ENCODE peak calls at places on chromosomes 13 and 19, in four cellular contexts. X is kidney epithelial cell, W is pancreas, Z is Peyer's patch. N is an unnamed sample.

GRCh38 chr13:110536006-110536693 is 25.4 kb downstream of the RAB20 start:
- DNase-seq in X (no peak), W (no peak), Z (no peak), N (no peak)

GRCh38 chr19:4075373-4075772 is 8.7 kb upstream of the ZBTB7A start:
- DNase-seq in X (no peak), W (no peak), Z (no peak), N (no peak)

GRCh38 chr13:97307882-97308624 is 85.9 kb downstream of the MBNL2 start:
- DNase-seq in X (no peak), W (peak), Z (no peak), N (no peak)

GRCh38 chr19:38952395-38953165 is 21.8 kb downstream of the MRPS12 start:
- DNase-seq in X (peak), W (peak), Z (no peak), N (no peak)

GRCh38 chr19:17078038-17078919 is 2.7 kb downstream of the MYO9B start:
- DNase-seq in X (no peak), W (no peak), Z (no peak), N (no peak)

GRCh38 chr13:28584873-28585317 is 74.0 kb upstream of the POMP start:
- DNase-seq in X (peak), W (no peak), Z (no peak), N (no peak)

GRCh38 chr13:52738719-52739467 is 727 bp downstream of the CNMD start:
- DNase-seq in X (no peak), W (no peak), Z (peak), N (no peak)

GRCh38 chr13:63497601-63498000 is 2082.0 kb upstream of the PCDH20 start:
- DNase-seq in X (no peak), W (no peak), Z (no peak), N (no peak)

GRCh38 chr19:49447485-49448431 is 3.9 kb downstream of the PIH1D1 start:
- DNase-seq in X (no peak), W (peak), Z (no peak), N (no peak)

GRCh38 chr13:98216711-98217110 is 39.6 kb upstream of the RNF113B start:
- DNase-seq in X (no peak), W (no peak), Z (no peak), N (no peak)

GRCh38 chr13:50229935-50230334 is 214.7 kb downstream of the KCNRG start:
- DNase-seq in X (no peak), W (no peak), Z (no peak), N (no peak)

GRCh38 chr19:30362156-30362754 is 9.9 kb upstream of the ZNF536 start:
- DNase-seq in X (no peak), W (no peak), Z (no peak), N (no peak)

GRCh38 chr19:39362682-39363657 is 20.7 kb downstream of the SAMD4B start:
- DNase-seq in X (peak), W (no peak), Z (no peak), N (no peak)

GRCh38 chr13:42041684-42042035 is 6.8 kb upstream of the DGKH start:
- DNase-seq in X (no peak), W (peak), Z (peak), N (no peak)

GRCh38 chr13:109135018-109135417 is 505.6 kb downstream of the MYO16 start:
- DNase-seq in X (no peak), W (no peak), Z (no peak), N (no peak)

GRCh38 chr19:13463296-13463695 is 43.0 kb downstream of the CACNA1A start:
- DNase-seq in X (no peak), W (no peak), Z (no peak), N (no peak)

GRCh38 chr13:82654851-82655517 is 1227.3 kb downstream of the SLITRK1 start:
- DNase-seq in X (no peak), W (no peak), Z (peak), N (no peak)

GRCh38 chr19:3575949-3576673 is 3.4 kb downstream of the HMG20B start:
- DNase-seq in X (no peak), W (no peak), Z (no peak), N (no peak)

GRCh38 chr13:81089758-81090157 is 748.8 kb upstream of the SPRY2 start:
- DNase-seq in X (peak), W (no peak), Z (no peak), N (no peak)

GRCh38 chr19:35077411-35078223 is 36.1 kb downstream of the HPN start:
- DNase-seq in X (no peak), W (no peak), Z (no peak), N (no peak)
- H3K4me3 ChIP-seq in X (no peak), W (no peak), Z (no peak), N (no peak)

GRCh38 chr19:35738887-35739229 is 3.4 kb downstream of the IGFLR1 start:
- DNase-seq in X (no peak), W (no peak), Z (no peak), N (no peak)

GRCh38 chr19:35738021-35738886 is 4.0 kb downstream of the IGFLR1 start:
- DNase-seq in X (no peak), W (no peak), Z (no peak), N (no peak)

GRCh38 chr19:35734889-35735288 is 7.4 kb downstream of the IGFLR1 start:
- DNase-seq in X (no peak), W (no peak), Z (no peak), N (no peak)

GRCh38 chr19:35739275-35740107 is 2.8 kb downstream of the IGFLR1 start:
- DNase-seq in X (no peak), W (peak), Z (no peak), N (no peak)

GRCh38 chr19:35736913-35737886 is 5.1 kb downstream of the IGFLR1 start:
- DNase-seq in X (no peak), W (no peak), Z (no peak), N (no peak)
- TF ChIP-seq CTCF in X (peak), W (no peak), Z (no peak), N (no peak)

GRCh38 chr19:51009061-51009891 is 7.9 kb upstream of the KLK8 start:
- DNase-seq in X (no peak), W (no peak), Z (no peak), N (no peak)
- H3K4me3 ChIP-seq in X (no peak), W (no peak), Z (no peak), N (no peak)

GRCh38 chr19:41225238-41226052 is 6.4 kb downstream of the AXL start:
- DNase-seq in X (peak), W (peak), Z (no peak), N (peak)

GRCh38 chr19:41226874-41227390 is 7.9 kb downstream of the AXL start:
- DNase-seq in X (no peak), W (no peak), Z (no peak), N (no peak)

GRCh38 chr19:41228486-41228885 is 9.5 kb downstream of the AXL start:
- DNase-seq in X (no peak), W (no peak), Z (no peak), N (no peak)

GRCh38 chr19:41224632-41225031 is 5.6 kb downstream of the AXL start:
- DNase-seq in X (no peak), W (no peak), Z (no peak), N (no peak)

GRCh38 chr19:41226053-41226873 is 7.2 kb downstream of the AXL start:
- DNase-seq in X (no peak), W (peak), Z (peak), N (no peak)
- TF ChIP-seq CTCF in X (no peak), W (no peak), Z (no peak), N (no peak)

GRCh38 chr19:33193269-33193863 is 764 bp upstream of the LRP3 start:
- DNase-seq in X (no peak), W (no peak), Z (peak), N (no peak)
- H3K4me3 ChIP-seq in X (no peak), W (no peak), Z (peak), N (peak)

DNA sequence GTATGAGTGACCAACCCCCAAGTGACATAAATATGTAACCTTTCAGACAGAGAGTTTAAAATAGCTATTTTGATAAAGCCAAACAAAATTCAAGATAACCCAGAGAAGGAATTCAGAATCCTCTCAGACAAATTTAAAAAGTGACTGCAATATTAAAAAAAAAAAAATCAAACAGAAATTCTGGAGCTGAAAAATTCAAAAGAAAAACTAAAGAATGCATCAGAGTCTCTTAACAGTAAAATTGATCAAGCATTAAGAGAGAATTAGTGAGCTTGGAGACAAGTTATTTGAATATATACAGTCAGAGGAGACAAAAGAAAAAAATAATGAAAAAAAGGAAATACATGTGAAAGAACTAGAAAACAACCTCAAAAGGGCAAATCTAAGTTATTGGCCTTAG is 53.1 kb upstream of the ATXN8OS start:
- DNase-seq in X (no peak), W (no peak), Z (no peak), N (no peak)
- TF ChIP-seq CTCF in X (no peak), W (no peak), Z (no peak), N (no peak)

GRCh38 chr13:112907286-112907685 is 61.7 kb upstream of the MCF2L start:
- DNase-seq in X (no peak), W (no peak), Z (peak), N (no peak)

GRCh38 chr13:112908342-112908741 is 60.7 kb upstream of the MCF2L start:
- DNase-seq in X (no peak), W (no peak), Z (no peak), N (no peak)

GRCh38 chr13:112910016-112910415 is 59.0 kb upstream of the MCF2L start:
- DNase-seq in X (no peak), W (no peak), Z (no peak), N (no peak)

GRCh38 chr13:112905990-112906641 is 62.9 kb upstream of the MCF2L start:
- DNase-seq in X (no peak), W (no peak), Z (no peak), N (no peak)

DNA sequence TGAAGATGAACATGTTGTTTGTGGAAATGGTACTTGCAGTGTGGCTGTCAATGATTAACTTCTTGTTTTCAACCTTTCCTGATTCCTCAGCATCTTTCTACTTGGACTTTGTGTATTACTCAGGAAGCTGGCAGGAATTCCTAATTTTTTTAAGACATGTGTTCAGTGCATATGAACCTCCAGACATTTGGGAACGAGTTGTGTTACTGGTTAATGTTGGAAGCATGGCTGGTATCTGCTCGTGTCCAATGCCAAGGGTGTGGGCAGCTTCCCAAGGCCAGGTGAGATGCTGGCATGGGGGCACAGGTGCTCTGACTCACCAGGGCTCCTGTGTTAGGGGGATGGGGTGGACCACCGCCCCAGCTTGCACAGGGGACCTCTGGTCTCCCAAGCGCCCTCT is 61.1 kb upstream of the MCF2L start:
- DNase-seq in X (no peak), W (no peak), Z (peak), N (no peak)
- H3K4me3 ChIP-seq in X (no peak), W (no peak), Z (no peak), N (no peak)

DNA sequence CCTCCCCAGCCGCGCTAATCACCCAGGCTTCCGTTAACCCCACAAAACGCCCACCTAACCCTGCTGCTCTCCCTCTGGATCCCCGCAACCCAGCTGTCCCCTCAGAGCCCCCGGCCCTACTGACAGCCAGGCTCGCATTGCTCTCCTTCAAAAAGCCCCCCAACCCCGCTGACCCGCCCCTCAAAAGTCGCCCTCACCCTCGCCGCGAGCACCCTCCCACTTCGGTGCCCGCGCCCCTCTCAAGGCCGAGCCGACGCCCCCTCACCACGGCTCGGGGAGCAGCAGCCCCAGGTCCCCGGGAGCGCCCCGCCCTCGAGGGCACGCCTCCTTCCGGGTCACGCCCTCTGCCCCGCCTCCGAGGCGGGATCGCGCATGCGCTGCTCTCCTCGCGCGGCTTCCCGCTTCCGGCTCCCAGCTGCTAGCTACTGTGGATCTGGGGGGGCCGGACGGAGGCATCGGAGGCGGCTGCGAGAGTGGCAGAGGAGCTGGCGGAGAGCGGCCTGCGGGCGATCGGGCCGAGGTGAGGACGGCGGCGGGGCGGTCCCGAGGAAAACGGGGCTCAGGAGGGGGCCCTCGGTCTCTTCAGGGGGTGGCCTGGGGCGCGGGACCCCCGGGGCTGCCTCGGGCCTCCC is 46.1 kb downstream of the ARHGEF18 start:
- DNase-seq in X (no peak), W (peak), Z (peak), N (peak)
- TF ChIP-seq CTCF in X (no peak), W (no peak), Z (no peak), N (no peak)

GRCh38 chr19:681638-682037 is 5.4 kb downstream of the FSTL3 start:
- DNase-seq in X (no peak), W (no peak), Z (no peak), N (no peak)
- H3K4me3 ChIP-seq in X (no peak), W (no peak), Z (no peak), N (no peak)

N was measured in HFF-Myc.